ENCODE peak calls at places on chromosomes 5 and 9, in six cellular contexts. L, S, D, V, F and K are unnamed samples.

GRCh38 chr5:142275496-142275895 is 49.3 kb downstream of the SPRY4 start:
- DNase-seq in L (no peak), F (no peak), S (no peak), V (no peak), D (no peak), K (no peak)

GRCh38 chr5:67799732-67800234 is 415.8 kb upstream of the PIK3R1 start:
- DNase-seq in S (no peak), L (no peak), D (no peak), F (no peak), V (peak; percentile 54), K (no peak)

GRCh38 chr5:96537386-96537785 is 104.3 kb upstream of the PCSK1 start:
- DNase-seq in L (no peak), F (no peak), V (peak; percentile 96), D (no peak), S (no peak), K (no peak)

GRCh38 chr5:179762079-179762780 is 29.6 kb downstream of the MAML1 start:
- DNase-seq in F (no peak), V (peak; percentile 61), L (peak; percentile 80), S (peak; percentile 14), D (no peak), K (peak; percentile 54)

GRCh38 chr9:91047529-91047928 is 245.9 kb downstream of the SYK start:
- DNase-seq in L (no peak), F (no peak), D (no peak), V (no peak), S (no peak), K (no peak)

GRCh38 chr5:137741718-137742117 is 5.8 kb upstream of the KLHL3 start:
- DNase-seq in F (no peak), D (no peak), S (no peak), L (no peak), V (no peak), K (no peak)

GRCh38 chr5:156473271-156473935 is 146.4 kb downstream of the SGCD start:
- DNase-seq in S (no peak), L (peak; percentile 42), F (no peak), V (peak; percentile 50), D (no peak), K (no peak)

GRCh38 chr9:16221350-16221749 is 649.1 kb downstream of the BNC2 start:
- DNase-seq in S (no peak), L (no peak), F (no peak), D (no peak), V (no peak), K (no peak)

GRCh38 chr5:72451771-72452505 is 55.3 kb downstream of the ZNF366 start:
- DNase-seq in L (no peak), V (peak; percentile 100), D (peak; percentile 16), S (peak; percentile 42), F (no peak), K (no peak)

GRCh38 chr5:78738693-78739300 is 90.2 kb upstream of the LHFPL2 start:
- DNase-seq in V (no peak), L (no peak), D (no peak), S (no peak), F (no peak), K (no peak)

GRCh38 chr9:129400001-129400970 is 220.6 kb downstream of the C9orf50 start:
- DNase-seq in D (no peak), S (no peak), L (no peak), F (no peak), V (no peak), K (no peak)

GRCh38 chr5:175032741-175033151 is 308.4 kb downstream of the MSX2 start:
- DNase-seq in V (no peak), D (no peak), L (no peak), F (no peak), S (no peak), K (no peak)

GRCh38 chr5:54845567-54845941 is 139.8 kb downstream of the ESM1 start:
- DNase-seq in D (no peak), L (no peak), V (peak; percentile 66), F (no peak), S (no peak), K (no peak)

GRCh38 chr9:84170521-84171141 is 169.9 kb downstream of the SLC28A3 start:
- DNase-seq in S (peak; percentile 18), D (no peak), V (peak; percentile 97), L (no peak), F (peak; percentile 22), K (no peak)

GRCh38 chr9:93036887-93037475 is 21.5 kb upstream of the SUSD3 start:
- DNase-seq in S (no peak), V (no peak), L (no peak), F (no peak), D (no peak), K (no peak)
- TF ChIP-seq CTCF in S (no peak), V (no peak), L (no peak), F (no peak), D (no peak), K (no peak)

GRCh38 chr5:127229185-127229889 is 61.3 kb upstream of the MEGF10 start:
- DNase-seq in L (peak; percentile 77), V (peak; percentile 26), D (peak; percentile 20), S (peak; percentile 53), F (peak; percentile 68), K (peak; percentile 69)
- TF ChIP-seq CTCF in L (no peak), V (peak; percentile 0), D (peak; percentile 40), S (peak; percentile 25), F (no peak), K (no peak)

GRCh38 chr9:73079326-73079725 is 72.3 kb upstream of the ANXA1 start:
- DNase-seq in F (no peak), V (peak; percentile 8), L (no peak), S (no peak), D (no peak), K (no peak)
- TF ChIP-seq CTCF in F (no peak), V (no peak), L (no peak), S (no peak), D (no peak), K (no peak)

DNA sequence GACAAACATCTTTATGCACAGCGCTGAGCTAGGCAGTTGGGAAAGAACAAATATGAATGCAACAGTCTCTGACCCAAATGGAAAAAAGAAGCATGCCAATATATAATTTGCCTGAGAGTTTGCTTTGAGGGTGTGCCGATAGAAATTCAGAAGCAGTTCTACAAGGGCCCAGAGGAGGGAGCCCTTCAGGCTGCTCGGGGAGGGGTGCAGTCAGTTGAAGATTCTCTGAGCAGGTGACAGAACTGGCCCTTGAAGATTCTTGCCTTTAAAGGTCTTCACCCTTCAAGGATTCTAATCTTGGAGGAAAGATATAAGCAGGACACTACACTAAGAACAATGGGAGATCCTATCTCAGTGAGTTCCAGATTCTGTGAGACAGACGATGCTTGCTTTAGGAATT is 3.7 kb upstream of the PAPPA start:
- DNase-seq in D (peak; percentile 45), V (peak; percentile 55), F (peak; percentile 63), S (no peak), L (no peak), K (no peak)
- TF ChIP-seq CTCF in D (peak; percentile 78), V (peak; percentile 57), F (peak; percentile 83), S (peak; percentile 33), L (peak; percentile 17), K (peak; percentile 10)

GRCh38 chr9:35659340-35659739 is 1.2 kb downstream of the CCDC107 start:
- DNase-seq in S (no peak), D (no peak), L (no peak), F (no peak), V (peak; percentile 95), K (no peak)

GRCh38 chr9:35658894-35659220 is 765 bp downstream of the CCDC107 start:
- DNase-seq in S (no peak), V (peak; percentile 74), F (no peak), D (no peak), L (no peak), K (no peak)

GRCh38 chr9:35661756-35662350 is 3.1 kb downstream of the ARHGEF39 start:
- DNase-seq in S (no peak), D (no peak), L (no peak), F (no peak), V (no peak), K (no peak)

GRCh38 chr9:35662437-35662836 is 2.6 kb downstream of the ARHGEF39 start:
- DNase-seq in V (no peak), F (no peak), S (no peak), D (no peak), L (no peak), K (no peak)

DNA sequence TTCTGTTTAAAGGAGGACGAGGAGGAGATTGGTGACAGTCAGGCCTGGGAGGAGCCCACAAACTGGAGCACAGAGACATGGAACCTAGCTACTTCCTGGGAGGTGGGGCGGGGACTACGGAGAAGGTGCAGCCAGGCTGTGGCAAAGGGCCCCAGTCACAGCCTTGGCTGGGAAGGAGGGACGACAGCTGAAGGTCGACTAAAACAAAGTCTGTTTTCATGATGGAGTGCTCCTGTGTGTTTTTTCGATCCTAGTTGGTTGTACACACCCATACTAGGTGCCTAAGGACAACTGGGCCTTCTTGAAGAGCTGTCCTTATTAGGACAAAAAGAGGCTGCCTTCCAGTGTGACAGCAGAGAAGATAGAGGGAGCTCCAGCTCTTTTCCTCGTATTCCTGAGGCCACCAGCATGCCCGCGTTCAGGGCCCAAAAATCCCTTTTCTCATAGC is 2.9 kb downstream of the CCDC107 start:
- DNase-seq in V (peak; percentile 56), L (no peak), S (no peak), D (no peak), F (no peak), K (no peak)
- TF ChIP-seq CTCF in V (peak; percentile 30), L (no peak), S (peak; percentile 48), D (no peak), F (no peak), K (no peak)

GRCh38 chr5:93430673-93431192 is 150.3 kb downstream of the NR2F1-AS1 start:
- DNase-seq in F (no peak), V (no peak), L (no peak), S (no peak), D (no peak), K (no peak)
- TF ChIP-seq CTCF in F (no peak), V (peak; percentile 8), L (no peak), S (no peak), D (no peak), K (no peak)

GRCh38 chr5:37838152-37838932 is 1.5 kb downstream of the GDNF start:
- DNase-seq in L (no peak), S (no peak), F (peak; percentile 66), V (peak; percentile 57), D (peak; percentile 37), K (no peak)
- TF ChIP-seq CTCF in L (no peak), S (peak; percentile 7), F (no peak), V (peak; percentile 31), D (no peak), K (no peak)

DNA sequence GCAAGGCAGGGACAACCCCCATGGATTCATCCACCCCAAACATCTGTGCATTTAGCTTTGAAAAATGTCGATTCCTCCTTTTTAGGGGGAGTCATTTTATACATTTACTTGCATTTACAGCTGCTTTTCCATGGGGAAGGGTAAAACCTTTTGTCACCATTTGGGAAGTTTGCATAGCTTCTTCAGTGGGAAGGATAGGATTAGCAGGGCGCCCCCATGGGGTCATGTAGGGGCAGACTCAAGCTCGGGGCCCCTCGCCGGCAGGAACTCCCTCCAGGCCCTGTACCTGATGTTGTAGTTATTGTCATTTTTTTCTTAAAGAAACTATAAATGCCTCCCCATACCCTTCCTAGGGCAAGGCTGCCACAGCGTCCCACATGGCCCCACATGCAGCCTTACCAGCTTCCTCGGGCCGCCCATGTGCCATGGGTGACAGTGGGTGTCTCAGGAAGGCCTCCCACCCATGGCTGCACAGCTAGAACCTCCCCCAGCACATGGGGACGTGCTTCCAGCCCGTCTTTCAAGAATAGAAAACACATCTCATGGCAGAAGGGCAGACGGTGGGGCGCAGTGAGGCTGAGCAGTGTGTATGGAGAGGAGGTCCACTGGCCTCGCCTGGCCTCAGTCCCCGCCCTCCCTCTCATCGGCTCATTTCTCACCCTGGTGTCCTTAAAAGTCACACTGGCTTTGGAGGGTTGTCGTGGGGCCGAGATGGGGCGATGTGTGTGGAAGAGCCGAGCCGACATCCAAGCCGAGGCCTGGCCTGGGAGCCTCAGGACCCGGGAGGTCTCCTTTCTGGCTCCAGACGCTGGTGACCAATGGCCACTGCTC is 76.1 kb upstream of the OTULINL start:
- DNase-seq in F (peak; percentile 44), D (no peak), V (peak; percentile 9), L (no peak), S (no peak), K (no peak)
- TF ChIP-seq CTCF in F (peak; percentile 46), D (no peak), V (no peak), L (no peak), S (no peak), K (no peak)